ENCODE peak calls at places on chromosomes 3 and 15, in five cellular contexts. J, I, Y, Z and T are unnamed samples.

GRCh38 chr15:42553549-42553948 is 4.9 kb downstream of the HAUS2 start:
- DNase-seq in J (no peak), I (no peak), Y (no peak), Z (no peak), T (no peak)

GRCh38 chr3:30476373-30477082 is 129.9 kb upstream of the TGFBR2 start:
- DNase-seq in J (peak), I (no peak), Y (no peak), Z (peak), T (no peak)

GRCh38 chr3:44966795-44967278 is 9.1 kb downstream of the ZDHHC3 start:
- DNase-seq in J (no peak), I (no peak), Y (no peak), Z (peak), T (no peak)

GRCh38 chr3:169342652-169343051 is 320.9 kb downstream of the MECOM start:
- DNase-seq in J (no peak), I (peak), Y (no peak), Z (no peak), T (peak)

GRCh38 chr3:33355611-33356010 is 78.4 kb downstream of the FBXL2 start:
- DNase-seq in J (no peak), I (no peak), Y (peak), Z (peak), T (no peak)

GRCh38 chr3:169660709-169661566 is 2.6 kb downstream of the MECOM start:
- DNase-seq in J (no peak), I (no peak), Y (no peak), Z (peak), T (no peak)

GRCh38 chr3:72629191-72629611 is 219.0 kb downstream of the SHQ1 start:
- DNase-seq in J (no peak), I (no peak), Y (no peak), Z (peak), T (no peak)

GRCh38 chr15:31065824-31066223 is 35.7 kb downstream of the TRPM1 start:
- DNase-seq in J (no peak), I (no peak), Y (no peak), Z (no peak), T (no peak)

GRCh38 chr3:52084954-52085730 is 28.8 kb upstream of the DUSP7 start:
- DNase-seq in J (no peak), I (no peak), Y (no peak), Z (no peak), T (no peak)

GRCh38 chr3:143586565-143586964 is 261.7 kb downstream of the SLC9A9 start:
- DNase-seq in J (no peak), I (peak), Y (peak), Z (peak), T (no peak)

GRCh38 chr3:62582495-62583172 is 209.3 kb upstream of the FEZF2 start:
- DNase-seq in J (no peak), I (no peak), Y (no peak), Z (no peak), T (no peak)

GRCh38 chr15:88624156-88624970 is 3.2 kb downstream of the AEN start:
- DNase-seq in J (no peak), I (no peak), Y (no peak), Z (peak), T (no peak)

GRCh38 chr15:91562698-91563097 is 290.8 kb upstream of the SLCO3A1 start:
- DNase-seq in J (no peak), I (no peak), Y (no peak), Z (no peak), T (no peak)

GRCh38 chr15:92606126-92606835 is 49.3 kb downstream of the FAM174B start:
- DNase-seq in J (no peak), I (no peak), Y (no peak), Z (no peak), T (no peak)

GRCh38 chr15:51161491-51162260 is 67.0 kb upstream of the TNFAIP8L3 start:
- DNase-seq in J (no peak), I (no peak), Y (no peak), Z (no peak), T (no peak)

GRCh38 chr3:178669046-178669445 is 132.8 kb downstream of the KCNMB2 start:
- DNase-seq in J (no peak), I (no peak), Y (no peak), Z (no peak), T (no peak)

GRCh38 chr15:87730706-87731105 is 525.8 kb downstream of the NTRK3 start:
- DNase-seq in J (no peak), I (no peak), Y (no peak), Z (no peak), T (no peak)

GRCh38 chr3:101940521-101940992 is 91.2 kb downstream of the NFKBIZ start:
- DNase-seq in J (no peak), I (peak), Y (peak), Z (peak), T (peak)

GRCh38 chr15:58440181-58440910 is 8.6 kb downstream of the LIPC start:
- DNase-seq in J (no peak), I (no peak), Y (no peak), Z (peak), T (no peak)

GRCh38 chr15:31476866-31477265 is 150.2 kb downstream of the KLF13 start:
- DNase-seq in J (no peak), I (no peak), Y (no peak), Z (no peak), T (no peak)

GRCh38 chr3:6671363-6671762 is 189.6 kb upstream of the GRM7 start:
- DNase-seq in J (no peak), I (no peak), Y (no peak), Z (no peak), T (no peak)

GRCh38 chr3:127373701-127374625 is 86.1 kb upstream of the PRR20G start:
- DNase-seq in J (no peak), I (peak), Y (no peak), Z (peak), T (no peak)

GRCh38 chr3:41330465-41330864 is 131.2 kb downstream of the CTNNB1 start:
- DNase-seq in J (no peak), I (no peak), Y (no peak), Z (no peak), T (no peak)

GRCh38 chr3:23748398-23749110 is 57.2 kb upstream of the UBE2E1 start:
- DNase-seq in J (peak), I (no peak), Y (no peak), Z (peak), T (no peak)